ENCODE peak calls at places on chromosomes 6 and 20, in eight cellular contexts. S is adrenal gland, G is upper lobe of right lung, L is endodermal cell, T is cardiac muscle cell, K is transverse colon, Y is H1, Z is MM.1S. O is an unnamed sample.

GRCh38 chr6:130138909-130139242 is 83.9 kb downstream of the SAMD3 start:
- DNase-seq in S (no peak), G (no peak), L (no peak), T (no peak), K (no peak), Y (no peak), Z (no peak), O (no peak)

GRCh38 chr6:108616544-108616943 is 55.8 kb downstream of the FOXO3 start:
- DNase-seq in S (no peak), G (no peak), L (no peak), T (peak; percentile 63), K (no peak), Y (no peak), Z (no peak), O (no peak)

GRCh38 chr6:36129889-36130671 is at the start of gene MAPK13:
- DNase-seq in S (peak; percentile 47), G (peak; percentile 85), L (peak; percentile 80), T (peak; percentile 46), K (peak; percentile 74), Y (no peak), Z (peak; percentile 62), O (no peak)

GRCh38 chr6:72813807-72814596 is 192.1 kb downstream of the KCNQ5 start:
- DNase-seq in S (no peak), G (no peak), L (no peak), T (no peak), K (no peak), Y (no peak), Z (no peak), O (no peak)

GRCh38 chr6:12548526-12548925 is 168.0 kb upstream of the PHACTR1 start:
- DNase-seq in S (no peak), G (no peak), L (no peak), T (peak; percentile 95), K (no peak), Y (no peak), Z (no peak), O (no peak)

GRCh38 chr20:33442136-33443005 is 1.2 kb downstream of the SNTA1 start:
- DNase-seq in S (no peak), G (no peak), L (no peak), T (no peak), K (peak; percentile 11), Y (no peak), Z (no peak), O (no peak)

GRCh38 chr6:129233458-129234134 is 350.7 kb downstream of the LAMA2 start:
- DNase-seq in S (no peak), G (no peak), L (no peak), T (no peak), K (no peak), Y (no peak), Z (peak; percentile 46), O (no peak)

GRCh38 chr20:40683894-40684268 is 5.2 kb downstream of the MAFB start:
- DNase-seq in S (no peak), G (no peak), L (no peak), T (no peak), K (no peak), Y (no peak), Z (no peak), O (peak; percentile 62)

GRCh38 chr6:13014551-13015378 is 298.2 kb downstream of the PHACTR1 start:
- DNase-seq in S (no peak), G (peak; percentile 73), L (peak; percentile 88), T (no peak), K (no peak), Y (no peak), Z (no peak), O (no peak)

GRCh38 chr20:24825591-24825990 is 123.5 kb upstream of the CST7 start:
- DNase-seq in S (no peak), G (peak; percentile 37), L (peak; percentile 10), T (no peak), K (no peak), Y (no peak), Z (no peak), O (peak; percentile 9)

GRCh38 chr20:24829649-24830370 is 119.3 kb upstream of the CST7 start:
- DNase-seq in S (no peak), G (no peak), L (no peak), T (no peak), K (no peak), Y (no peak), Z (no peak), O (no peak)

GRCh38 chr20:24830649-24831048 is 118.4 kb upstream of the CST7 start:
- DNase-seq in S (no peak), G (no peak), L (no peak), T (no peak), K (no peak), Y (no peak), Z (no peak), O (no peak)

GRCh38 chr20:24828992-24829648 is 119.9 kb upstream of the CST7 start:
- DNase-seq in S (no peak), G (no peak), L (no peak), T (no peak), K (no peak), Y (no peak), Z (no peak), O (peak; percentile 24)

GRCh38 chr20:24827603-24828295 is 121.3 kb upstream of the CST7 start:
- DNase-seq in S (no peak), G (no peak), L (no peak), T (no peak), K (no peak), Y (no peak), Z (no peak), O (peak; percentile 29)
- TF ChIP-seq CTCF in S (no peak), G (no peak), L (no peak), T (no peak), K (no peak), Y (no peak), Z (no peak), O (no peak)

GRCh38 chr6:109867009-109867969 is 110.8 kb upstream of the GPR6 start:
- DNase-seq in S (peak; percentile 85), G (no peak), L (peak; percentile 82), T (peak; percentile 50), K (no peak), Y (no peak), Z (no peak), O (no peak)
- H3K4me3 ChIP-seq in S (no peak overlapping the region), G (no peak overlapping the region), L (no peak overlapping the region), T (no peak overlapping the region), K (no peak overlapping the region), Y (no peak overlapping the region), Z (no peak overlapping the region), O (no peak overlapping the region)

GRCh38 chr20:62817975-62818591 is 1.2 kb downstream of the COL9A3 start:
- DNase-seq in S (no peak), G (no peak), L (no peak), T (no peak), K (no peak), Y (no peak), Z (no peak), O (peak; percentile 80)
- H3K27me3 ChIP-seq in S (peaks cover 23% of the 10 kb centered on the region), G (peaks cover 54% of the 10 kb centered on the region), L (no peaks in the 10 kb centered on the region), T (peaks cover 26% of the 10 kb centered on the region), K (peaks cover 66% of the 10 kb centered on the region), Y (no peaks in the 10 kb centered on the region), Z (peaks cover 73% of the 10 kb centered on the region), O (peaks cover 20% of the 10 kb centered on the region)

DNA sequence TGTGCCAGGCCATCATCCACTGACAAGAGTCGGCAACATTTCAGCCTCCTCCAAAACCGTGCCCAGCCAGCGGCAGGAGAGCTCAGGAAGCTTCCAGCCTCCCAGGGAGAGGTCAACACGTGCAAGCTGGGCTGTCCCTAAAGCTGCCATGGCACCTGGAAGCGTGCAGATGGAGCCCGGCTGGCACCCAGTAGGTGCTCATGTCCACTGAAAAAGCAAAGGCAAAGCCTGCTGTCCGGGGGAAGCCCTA is 14.4 kb upstream of the TLDC2 start:
- DNase-seq in S (peak; percentile 61), G (no peak), L (no peak), T (no peak), K (no peak), Y (no peak), Z (no peak), O (no peak)
- TF ChIP-seq CTCF in S (no peak), G (no peak), L (no peak), T (no peak), K (no peak), Y (no peak), Z (no peak), O (no peak)

GRCh38 chr6:41896280-41896679 is 1.1 kb upstream of the USP49 start:
- DNase-seq in S (no peak), G (no peak), L (no peak), T (no peak), K (no peak), Y (no peak), Z (no peak), O (no peak)
- H3K4me3 ChIP-seq in S (no peak overlapping the region), G (peak overlapping the region; percentile 95), L (peak overlapping the region; percentile 87), T (peak overlapping the region; percentile 68), K (no peak overlapping the region), Y (peak overlapping the region; percentile 77), Z (peak overlapping the region; percentile 72), O (peak overlapping the region; percentile 100)

GRCh38 chr6:113147544-113147943 is 709.6 kb upstream of the MARCKS start:
- DNase-seq in S (no peak), G (no peak), L (no peak), T (no peak), K (no peak), Y (no peak), Z (no peak), O (no peak)
- H3K27me3 ChIP-seq in S (no peaks in the 10 kb centered on the region), G (no peaks in the 10 kb centered on the region), L (no peaks in the 10 kb centered on the region), T (no peaks in the 10 kb centered on the region), K (no peaks in the 10 kb centered on the region), Y (no peaks in the 10 kb centered on the region), Z (no peaks in the 10 kb centered on the region), O (no peaks in the 10 kb centered on the region)

DNA sequence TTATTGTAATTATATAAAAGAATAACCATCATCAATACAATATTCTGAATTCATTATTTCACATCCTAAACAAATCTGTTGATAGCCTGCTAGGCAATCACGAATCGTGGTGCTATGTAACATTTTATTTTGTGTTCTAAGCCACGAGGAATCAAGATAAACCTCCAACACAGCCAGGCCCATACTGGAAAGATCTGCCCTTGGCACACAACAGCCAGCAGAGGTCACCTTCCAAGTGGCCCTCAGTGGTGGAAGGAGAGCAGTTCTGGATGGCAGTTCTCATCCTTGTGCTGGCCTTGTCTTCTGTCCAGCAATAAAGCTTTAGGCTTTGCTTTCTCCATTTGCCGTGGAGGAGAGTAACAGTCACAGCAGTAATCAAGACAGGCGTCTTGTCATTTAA is 13.2 kb downstream of the ZNF831 start:
- DNase-seq in S (no peak), G (no peak), L (peak; percentile 33), T (no peak), K (no peak), Y (no peak), Z (no peak), O (peak; percentile 24)
- TF ChIP-seq CTCF in S (no peak), G (no peak), L (peak; percentile 48), T (no peak), K (no peak), Y (no peak), Z (no peak), O (no peak)

DNA sequence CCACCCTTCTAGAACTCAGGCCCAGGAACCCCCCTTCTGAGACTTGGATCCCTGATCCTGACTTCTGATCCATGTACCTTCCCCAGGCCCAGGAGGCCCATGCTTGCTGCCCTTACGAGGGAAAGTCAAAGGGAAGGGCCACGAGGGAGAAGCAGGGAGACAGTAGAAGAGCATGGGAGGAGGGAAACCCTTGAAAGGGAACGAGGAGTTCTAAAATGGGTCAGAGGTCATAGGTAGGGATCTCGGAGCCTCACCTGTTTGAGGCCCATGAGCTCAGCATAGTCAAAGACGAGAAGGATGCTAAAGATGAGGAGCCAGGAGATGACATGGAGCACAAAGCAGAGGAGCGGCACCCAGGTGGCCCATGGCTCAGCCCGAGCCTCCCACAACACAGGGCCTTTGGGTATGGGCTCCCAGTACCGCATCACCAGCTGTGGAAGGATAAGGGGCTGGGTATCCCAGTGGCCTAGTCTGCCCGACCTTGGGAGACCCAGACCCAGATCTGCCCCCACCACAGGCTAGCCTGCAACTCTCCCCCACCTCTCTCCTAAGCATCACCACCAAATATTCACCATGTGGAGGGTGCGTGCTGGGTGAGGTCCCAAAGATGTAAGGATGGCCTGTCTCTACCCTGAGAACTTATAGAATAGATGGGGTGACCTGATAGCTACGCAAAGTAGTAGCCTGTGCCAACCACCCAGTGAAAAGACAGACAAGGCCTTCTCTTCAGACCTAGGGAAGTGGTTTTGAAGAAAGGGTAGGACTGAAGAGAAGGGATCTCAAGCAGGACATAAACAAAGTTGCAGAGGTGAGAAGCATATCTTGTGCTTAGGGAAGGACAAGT is 1.5 kb downstream of the NRM start:
- DNase-seq in S (no peak), G (no peak), L (no peak), T (no peak), K (no peak), Y (no peak), Z (no peak), O (no peak)
- H3K4me3 ChIP-seq in S (no peak overlapping the region), G (no peak overlapping the region), L (peak overlapping the region; percentile 94), T (no peak overlapping the region), K (no peak overlapping the region), Y (no peak overlapping the region), Z (no peak overlapping the region), O (no peak overlapping the region)

O was measured in RWPE2.